ENCODE peak calls at places on chromosomes 2 and 18, in seven cellular contexts. W, A, Q, G, E, S and Z are unnamed samples.

GRCh38 chr2:238030422-238031155 is 30.2 kb upstream of the SCLY start:
- DNase-seq in E (no peak), S (peak; percentile 22), W (no peak), A (no peak), G (no peak), Q (no peak), Z (no peak)

GRCh38 chr2:85135066-85135914 is 2.1 kb downstream of the TCF7L1 start:
- DNase-seq in S (no peak), A (no peak), Q (no peak), G (no peak), W (no peak), E (no peak), Z (peak; percentile 23)

GRCh38 chr2:61855178-61855523 is 1.3 kb upstream of the FAM161A start:
- DNase-seq in Q (no peak), S (no peak), E (peak; percentile 11), W (no peak), G (no peak), A (peak; percentile 45), Z (peak; percentile 40)

GRCh38 chr18:23900979-23901378 is 113.6 kb upstream of the TTC39C start:
- DNase-seq in E (peak; percentile 70), G (peak; percentile 28), S (no peak), W (peak; percentile 74), A (no peak), Q (no peak), Z (peak; percentile 16)

GRCh38 chr2:231715499-231715837 is 7.1 kb downstream of the PTMA start:
- DNase-seq in Q (no peak), A (no peak), E (no peak), S (no peak), W (no peak), G (no peak), Z (no peak)

GRCh38 chr18:32280188-32280783 is 90.4 kb downstream of the MEP1B start:
- DNase-seq in Q (no peak), W (no peak), S (no peak), G (no peak), E (no peak), A (no peak), Z (no peak)

GRCh38 chr2:121161272-121161671 is 123.7 kb downstream of the TFCP2L1 start:
- DNase-seq in W (no peak), G (no peak), E (no peak), A (no peak), S (no peak), Q (no peak), Z (no peak)

GRCh38 chr18:47898696-47899095 is 31.8 kb downstream of the SMAD2 start:
- DNase-seq in W (no peak), G (peak; percentile 21), A (peak; percentile 46), E (peak; percentile 43), S (no peak), Q (no peak), Z (no peak)

GRCh38 chr2:216548901-216549321 is 50.3 kb downstream of the RPL37A start:
- DNase-seq in A (no peak), E (no peak), W (peak; percentile 54), G (no peak), S (no peak), Q (no peak), Z (no peak)

GRCh38 chr18:51196811-51197660 is 445 bp downstream of the MEX3C start:
- DNase-seq in G (peak; percentile 53), S (peak; percentile 73), W (peak; percentile 45), Q (no peak), A (no peak), E (peak; percentile 54), Z (peak; percentile 41)

GRCh38 chr2:25000503-25001328 is 29.0 kb upstream of the DNAJC27 start:
- DNase-seq in Q (no peak), S (no peak), G (peak; percentile 30), W (peak; percentile 23), A (no peak), E (peak; percentile 40), Z (no peak)

GRCh38 chr2:99845291-99845690 is 297.1 kb downstream of the AFF3 start:
- DNase-seq in W (no peak), Q (no peak), S (no peak), E (no peak), A (no peak), G (no peak), Z (no peak)

GRCh38 chr18:73564073-73564472 is 583.6 kb downstream of the FBXO15 start:
- DNase-seq in S (no peak), G (peak; percentile 96), W (peak; percentile 53), A (no peak), Q (peak; percentile 37), E (peak; percentile 93), Z (no peak)

GRCh38 chr2:167147254-167147941 is 259.1 kb downstream of the XIRP2 start:
- DNase-seq in G (no peak), Q (no peak), E (no peak), A (peak; percentile 27), W (no peak), S (no peak), Z (no peak)

GRCh38 chr2:62506421-62506750 is 391 bp upstream of the TMEM17 start:
- DNase-seq in W (no peak), S (no peak), A (no peak), E (no peak), Q (no peak), G (no peak), Z (no peak)

GRCh38 chr2:46943881-46944798 is 28.5 kb upstream of the MCFD2 start:
- DNase-seq in E (no peak), A (no peak), W (no peak), S (no peak), Q (no peak), G (no peak), Z (no peak)

GRCh38 chr2:199833525-199833924 is 17.5 kb downstream of the FTCDNL1 start:
- DNase-seq in Q (no peak), W (peak; percentile 3), E (no peak), A (no peak), S (no peak), G (no peak), Z (no peak)

GRCh38 chr18:10017048-10017447 is 103.2 kb downstream of the VAPA start:
- DNase-seq in W (no peak), E (no peak), Q (no peak), S (peak; percentile 15), G (no peak), A (no peak), Z (no peak)

GRCh38 chr2:62176771-62177170 is 19.1 kb upstream of the B3GNT2 start:
- DNase-seq in E (no peak), G (no peak), W (no peak), S (no peak), A (no peak), Q (no peak), Z (no peak)

GRCh38 chr18:13219012-13219396 is 444 bp downstream of the LDLRAD4 start:
- DNase-seq in S (no peak), Q (no peak), G (no peak), E (no peak), A (no peak), W (no peak), Z (no peak)

GRCh38 chr2:2850891-2851290 is 519.8 kb upstream of the MYT1L start:
- DNase-seq in W (no peak), A (no peak), S (no peak), G (no peak), Q (no peak), E (no peak), Z (no peak)

GRCh38 chr2:15172825-15173224 is 388.3 kb downstream of the NBAS start:
- DNase-seq in Q (no peak), W (no peak), S (no peak), G (no peak), A (peak; percentile 97), E (no peak), Z (no peak)

GRCh38 chr2:15168116-15168515 is 393.0 kb downstream of the NBAS start:
- DNase-seq in E (no peak), Q (no peak), A (peak; percentile 27), W (no peak), G (no peak), S (no peak), Z (no peak)

GRCh38 chr2:15166878-15167277 is 394.3 kb downstream of the NBAS start:
- DNase-seq in W (no peak), E (no peak), G (no peak), A (no peak), S (no peak), Q (no peak), Z (no peak)

GRCh38 chr2:15170068-15170775 is 390.9 kb downstream of the NBAS start:
- DNase-seq in G (no peak), E (peak; percentile 46), A (no peak), Q (no peak), W (peak; percentile 79), S (no peak), Z (no peak)

DNA sequence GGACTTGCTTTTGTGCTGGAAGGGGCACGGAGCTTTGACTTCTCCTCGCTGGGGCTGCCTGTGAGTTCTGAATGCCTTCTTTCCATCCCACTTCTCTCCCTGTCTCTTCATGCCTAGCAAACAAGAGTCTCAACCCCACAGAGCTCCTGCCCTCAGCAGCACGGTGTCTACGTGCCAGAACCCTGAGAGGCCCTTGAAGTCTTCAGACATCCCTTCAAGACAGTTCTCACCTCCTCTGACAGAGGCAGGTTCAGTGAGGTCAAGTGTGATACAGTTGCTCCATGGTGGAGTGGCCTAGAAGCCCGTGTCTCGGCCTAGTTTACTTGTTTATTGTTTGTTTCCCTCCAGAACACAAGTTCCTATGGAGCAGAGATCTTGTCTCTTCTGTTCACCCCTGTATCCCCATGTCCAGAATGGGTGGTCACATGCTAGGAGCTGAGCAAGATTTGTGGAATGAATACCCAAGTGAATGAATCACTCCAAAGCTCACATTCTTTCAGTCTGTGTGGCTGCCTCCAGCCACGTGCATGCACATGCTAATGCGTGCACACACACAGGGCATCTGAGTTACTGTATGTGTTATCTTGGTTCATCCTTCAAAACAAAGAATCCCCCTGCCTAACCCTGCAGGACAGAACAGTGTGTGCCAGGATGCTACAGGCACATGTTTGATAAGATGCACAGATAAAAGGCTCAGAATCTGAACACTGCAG is 391.7 kb downstream of the NBAS start:
- DNase-seq in S (no peak), W (peak; percentile 95), A (peak; percentile 56), G (peak; percentile 96), E (peak; percentile 94), Q (peak; percentile 94), Z (no peak)
- TF ChIP-seq CTCF in S (no peak), W (no peak), A (no peak), G (no peak), E (no peak), Q (no peak), Z (no peak)

GRCh38 chr2:50344509-50345106 is 687.3 kb downstream of the NRXN1 start:
- DNase-seq in E (no peak), Q (no peak), S (no peak), W (no peak), G (no peak), A (no peak), Z (peak; percentile 21)
- TF ChIP-seq CTCF in E (no peak), Q (no peak), S (peak; percentile 65), W (no peak), G (no peak), A (peak; percentile 34), Z (peak; percentile 48)

DNA sequence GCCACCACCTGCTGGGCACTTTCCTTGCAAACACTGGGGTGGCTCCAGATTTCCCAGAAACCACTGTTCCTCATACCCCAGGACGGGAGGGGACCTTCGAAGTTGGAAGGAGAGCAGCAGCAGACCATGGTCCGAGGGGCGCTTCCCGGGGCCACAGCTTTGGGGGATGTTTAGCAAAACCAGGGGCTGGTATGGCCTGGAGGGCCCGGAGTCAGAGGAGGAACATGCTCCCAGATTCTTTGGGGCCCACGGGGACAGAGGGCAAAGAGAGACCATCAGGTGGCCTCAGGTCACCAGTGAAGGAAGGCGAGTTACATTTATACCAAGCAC is 25.3 kb downstream of the HS6ST1 start:
- DNase-seq in W (no peak), A (no peak), E (no peak), Q (no peak), S (no peak), G (no peak), Z (no peak)
- TF ChIP-seq CTCF in W (no peak), A (no peak), E (no peak), Q (no peak), S (no peak), G (no peak), Z (no peak)

GRCh38 chr2:110997646-110998045 is 123.1 kb upstream of the BCL2L11 start:
- DNase-seq in W (no peak), G (no peak), Q (no peak), S (no peak), E (no peak), A (no peak), Z (no peak)
- TF ChIP-seq CTCF in W (no peak), G (no peak), Q (no peak), S (no peak), E (no peak), A (no peak), Z (no peak)